ENCODE peak calls at places on chromosomes 2 and 18, in ten cellular contexts. O, D, G, S, K, C, Z, Q, H and J are unnamed samples.

GRCh38 chr2:174544156-174544555 is 53.4 kb downstream of the WIPF1 start:
- DNase-seq in H (no peak), Q (no peak), G (no peak), K (no peak), C (no peak), Z (no peak), S (peak), D (no peak), O (no peak), J (no peak)

GRCh38 chr2:44135771-44136170 is 32.9 kb upstream of the PPM1B start:
- DNase-seq in C (no peak), O (no peak), G (no peak), Z (no peak), D (peak), Q (no peak), S (no peak), H (no peak), K (no peak), J (no peak)

GRCh38 chr18:74661690-74662089 is 64.0 kb downstream of the ZNF407 start:
- DNase-seq in K (no peak), Q (no peak), S (no peak), O (no peak), D (peak), H (no peak), Z (no peak), G (no peak), C (no peak), J (no peak)

GRCh38 chr2:227388537-227389011 is 825 bp upstream of the SCYGR1 start:
- DNase-seq in Q (no peak), D (no peak), K (no peak), O (no peak), H (peak), C (no peak), Z (no peak), G (no peak), S (no peak), J (no peak)

GRCh38 chr2:113257511-113258264 is 21.0 kb downstream of the PAX8 start:
- DNase-seq in O (no peak), H (no peak), K (no peak), G (peak), Z (no peak), Q (no peak), C (no peak), S (no peak), D (no peak), J (no peak)

GRCh38 chr2:37615808-37616673 is 55.4 kb downstream of the CDC42EP3 start:
- DNase-seq in Q (no peak), G (no peak), H (no peak), K (no peak), D (no peak), S (no peak), C (no peak), Z (peak), O (peak), J (peak)

GRCh38 chr2:807300-807699 is 130.1 kb upstream of the TMEM18 start:
- DNase-seq in D (no peak), Q (no peak), K (no peak), H (no peak), Z (no peak), S (no peak), G (no peak), C (no peak), O (no peak), J (no peak)

GRCh38 chr18:76679259-76679658 is 143.1 kb upstream of the ZNF236 start:
- DNase-seq in D (peak), C (peak), S (no peak), Z (no peak), K (no peak), Q (peak), O (no peak), G (no peak), H (no peak), J (no peak)

GRCh38 chr2:71125506-71126294 is 4.3 kb downstream of the MCEE start:
- DNase-seq in G (no peak), H (no peak), Q (no peak), C (no peak), Z (no peak), S (no peak), D (no peak), O (no peak), K (no peak), J (no peak)

GRCh38 chr18:44938396-44939036 is 257.8 kb downstream of the SETBP1 start:
- DNase-seq in D (peak), C (no peak), K (no peak), Z (no peak), S (no peak), H (no peak), G (no peak), Q (peak), O (no peak), J (no peak)

GRCh38 chr18:12397254-12397653 is 10.5 kb upstream of the PRELID3A start:
- DNase-seq in S (no peak), Z (no peak), C (no peak), G (no peak), O (no peak), H (no peak), K (no peak), D (no peak), Q (no peak), J (no peak)

GRCh38 chr2:67876176-67876575 is 186.6 kb downstream of the C1D start:
- DNase-seq in S (no peak), Q (no peak), D (no peak), Z (no peak), O (no peak), C (no peak), G (no peak), K (no peak), H (no peak), J (no peak)

GRCh38 chr18:1047406-1047805 is 142.7 kb downstream of the ADCYAP1 start:
- DNase-seq in D (no peak), K (no peak), Z (no peak), C (no peak), Q (no peak), G (no peak), O (no peak), H (peak), S (no peak), J (no peak)

GRCh38 chr2:198930170-198930569 is 527.6 kb downstream of the SATB2 start:
- DNase-seq in Q (no peak), O (no peak), Z (no peak), D (peak), K (no peak), G (no peak), S (no peak), H (no peak), C (no peak), J (no peak)

GRCh38 chr2:148615446-148615845 is 29.1 kb upstream of the EPC2 start:
- DNase-seq in D (peak), S (no peak), H (peak), O (no peak), Q (no peak), G (no peak), C (no peak), K (no peak), Z (no peak), J (no peak)

GRCh38 chr2:239805043-239805329 is 220.2 kb downstream of the NDUFA10 start:
- DNase-seq in G (no peak), O (no peak), H (no peak), C (no peak), S (no peak), D (no peak), K (no peak), Z (no peak), Q (no peak), J (no peak)

GRCh38 chr18:28494151-28494550 is 317.2 kb upstream of the CDH2 start:
- DNase-seq in D (no peak), H (peak), K (no peak), O (no peak), G (no peak), Z (no peak), S (no peak), Q (no peak), C (no peak), J (no peak)

GRCh38 chr2:73293534-73294171 is at the start of gene EGR4:
- DNase-seq in O (peak), S (peak), D (peak), C (peak), Z (peak), Q (peak), G (peak), K (peak), H (peak), J (peak)

GRCh38 chr2:240795468-240795867 is 24.6 kb downstream of the KIF1A start:
- DNase-seq in Z (peak), G (no peak), O (no peak), H (no peak), K (no peak), C (no peak), S (no peak), D (no peak), Q (no peak), J (peak)

GRCh38 chr2:556494-556893 is 120.7 kb downstream of the TMEM18 start:
- DNase-seq in Z (no peak), O (no peak), S (no peak), D (no peak), G (no peak), C (no peak), Q (no peak), H (no peak), K (no peak), J (no peak)

GRCh38 chr2:203612246-203612645 is 77.1 kb upstream of the RAPH1 start:
- DNase-seq in H (no peak), G (no peak), C (no peak), Q (no peak), S (no peak), Z (no peak), O (no peak), D (no peak), K (no peak), J (no peak)

GRCh38 chr18:58618822-58619553 is 9.9 kb downstream of the ALPK2 start:
- DNase-seq in H (peak), O (no peak), D (peak), C (no peak), S (no peak), Q (no peak), K (no peak), G (no peak), Z (no peak), J (no peak)

GRCh38 chr2:173869244-173869643 is 95.9 kb downstream of the SP3 start:
- DNase-seq in K (no peak), C (no peak), O (no peak), G (no peak), S (no peak), D (no peak), H (no peak), Q (no peak), Z (no peak), J (no peak)

GRCh38 chr18:59697236-59697932 is at the start of gene CCBE1:
- DNase-seq in D (peak), H (peak), K (peak), Z (peak), O (peak), G (no peak), S (peak), C (peak), Q (peak), J (no peak)

GRCh38 chr2:96156011-96156820 is 11.0 kb upstream of the DUSP2 start:
- DNase-seq in D (no peak), Q (no peak), K (no peak), G (no peak), S (no peak), C (no peak), H (no peak), Z (no peak), O (no peak), J (peak)

GRCh38 chr2:189408294-189408693 is 33.0 kb upstream of the WDR75 start:
- DNase-seq in C (no peak), Z (no peak), H (no peak), K (no peak), S (no peak), Q (no peak), O (no peak), D (no peak), G (no peak), J (no peak)

GRCh38 chr18:27202771-27203170 is 17.7 kb upstream of the CHST9 start:
- DNase-seq in K (no peak), H (peak), C (no peak), G (no peak), S (no peak), D (no peak), Z (no peak), Q (no peak), O (no peak), J (no peak)

GRCh38 chr18:56576826-56577573 is 61.4 kb downstream of the TXNL1 start:
- DNase-seq in Z (peak), H (no peak), D (no peak), K (no peak), G (no peak), C (no peak), S (no peak), Q (no peak), O (no peak), J (no peak)

GRCh38 chr18:58868440-58868839 is 3.8 kb downstream of the ZNF532 start:
- DNase-seq in C (no peak), D (no peak), H (no peak), S (no peak), K (no peak), Z (no peak), G (no peak), O (no peak), Q (no peak), J (no peak)

GRCh38 chr2:21930224-21930623 is 806.5 kb downstream of the TDRD15 start:
- DNase-seq in H (no peak), S (no peak), K (no peak), D (no peak), O (no peak), C (no peak), Q (no peak), G (no peak), Z (no peak), J (no peak)